ENCODE peak calls at places on chromosomes 12 and 14, in four cellular contexts. U is naive thymus-derived CD4-positive, alpha-beta T cell; R is activated naive CD8-positive, alpha-beta T cell treated with anti-CD3 and anti-CD28 coated beads for 36 hours; B is germinal center. L is an unnamed sample.

GRCh38 chr12:92928431-92928961 is 599 bp downstream of the EEA1 start:
- DNase-seq in U (no peak), R (peak), B (peak), L (peak)

GRCh38 chr14:56659361-56659760 is 79.8 kb downstream of the TMEM260 start:
- DNase-seq in R (no peak), U (no peak), B (no peak), L (no peak)

GRCh38 chr14:102925646-102926045 is 3.2 kb downstream of the AMN start:
- DNase-seq in B (no peak), R (no peak), U (no peak), L (no peak)

GRCh38 chr12:55745361-55746146 is 2.6 kb downstream of the GDF11 start:
- DNase-seq in B (no peak), R (no peak), U (no peak), L (peak)

GRCh38 chr12:87509233-87509820 is 519.9 kb downstream of the C12orf50 start:
- DNase-seq in U (no peak), R (no peak), B (no peak), L (peak)

GRCh38 chr12:98456583-98457573 is 58.5 kb upstream of the TMPO start:
- DNase-seq in U (no peak), R (peak), B (no peak), L (peak)

GRCh38 chr12:76119887-76120286 is 35.4 kb upstream of the NAP1L1 start:
- DNase-seq in R (no peak), B (no peak), U (no peak), L (no peak)

GRCh38 chr12:59629890-59630289 is 34.1 kb downstream of the SLC16A7 start:
- DNase-seq in B (no peak), U (no peak), R (no peak), L (no peak)

GRCh38 chr12:4268549-4269181 is 4.9 kb upstream of the CCND2 start:
- DNase-seq in R (peak), B (no peak), U (peak), L (peak)

GRCh38 chr12:51847830-51848727 is at the start of gene FIGNL2:
- DNase-seq in U (no peak), B (no peak), R (no peak), L (peak)

GRCh38 chr12:51062631-51063397 is 14.7 kb downstream of the LETMD1 start:
- DNase-seq in B (no peak), R (no peak), U (no peak), L (no peak)

GRCh38 chr14:100302616-100303015 is 3.6 kb downstream of the SLC25A29 start:
- DNase-seq in R (no peak), U (no peak), B (no peak), L (peak)

GRCh38 chr14:62592877-62593276 is 452.4 kb downstream of the KCNH5 start:
- DNase-seq in R (no peak), B (no peak), U (no peak), L (no peak)

GRCh38 chr12:41706376-41706775 is 438.3 kb downstream of the GXYLT1 start:
- DNase-seq in B (no peak), U (no peak), R (no peak), L (no peak)

GRCh38 chr14:21960636-21961035 is 287.0 kb upstream of the OR4E1 start:
- DNase-seq in B (no peak), R (no peak), U (no peak), L (no peak)

GRCh38 chr12:29816869-29817730 is 33.4 kb upstream of the TMTC1 start:
- DNase-seq in U (no peak), B (no peak), R (no peak), L (no peak)

GRCh38 chr12:1972260-1972659 is 32.0 kb downstream of the DCP1B start:
- DNase-seq in R (no peak), U (no peak), B (no peak), L (peak)

GRCh38 chr12:15856097-15856982 is 25.8 kb upstream of the STRAP start:
- DNase-seq in R (peak), U (peak), B (peak), L (peak)

GRCh38 chr14:21063479-21063878 is 5.9 kb downstream of the RNASE8 start:
- DNase-seq in B (no peak), U (no peak), R (no peak), L (peak)